ENCODE peak calls at places on chromosomes 6 and 20, in four cellular contexts. One of them, this sample, is unnamed.

GRCh38 chr6:160979063-160979708 is 12.4 kb upstream of the MAP3K4 start:
- DNase-seq in neuronal stem cell: no peak
- DNase-seq in IMR-90: peak
- DNase-seq in H9: no peak
- DNase-seq in this sample: peak

GRCh38 chr20:37539956-37540455 is 12.3 kb upstream of the BLCAP start:
- DNase-seq in neuronal stem cell: no peak
- DNase-seq in IMR-90: no peak
- DNase-seq in H9: no peak
- DNase-seq in this sample: no peak

GRCh38 chr20:52200870-52201269 is 9.3 kb upstream of the ZFP64 start:
- DNase-seq in neuronal stem cell: no peak
- DNase-seq in IMR-90: peak
- DNase-seq in H9: no peak
- DNase-seq in this sample: no peak

GRCh38 chr6:11903645-11904044 is 108.5 kb upstream of the HIVEP1 start:
- DNase-seq in neuronal stem cell: no peak
- DNase-seq in IMR-90: no peak
- DNase-seq in H9: no peak
- DNase-seq in this sample: no peak

GRCh38 chr20:34874094-34874654 is 1.5 kb upstream of the GGT7 start:
- DNase-seq in neuronal stem cell: peak
- DNase-seq in IMR-90: peak
- DNase-seq in H9: peak
- DNase-seq in this sample: peak

GRCh38 chr6:49142422-49143151 is 320.5 kb downstream of the MMUT start:
- DNase-seq in neuronal stem cell: no peak
- DNase-seq in IMR-90: no peak
- DNase-seq in H9: no peak
- DNase-seq in this sample: no peak

GRCh38 chr6:17930321-17930993 is 57.0 kb downstream of the KIF13A start:
- DNase-seq in neuronal stem cell: no peak
- DNase-seq in IMR-90: peak
- DNase-seq in H9: no peak
- DNase-seq in this sample: peak

GRCh38 chr6:4936681-4937041 is 67.2 kb downstream of the RPP40 start:
- DNase-seq in neuronal stem cell: no peak
- DNase-seq in IMR-90: peak
- DNase-seq in H9: no peak
- DNase-seq in this sample: peak

GRCh38 chr6:108946695-108947094 is 98.5 kb downstream of the ARMC2 start:
- DNase-seq in neuronal stem cell: no peak
- DNase-seq in IMR-90: peak
- DNase-seq in H9: no peak
- DNase-seq in this sample: peak

GRCh38 chr6:2715737-2716136 is 35.0 kb downstream of the MYLK4 start:
- DNase-seq in neuronal stem cell: no peak
- DNase-seq in IMR-90: no peak
- DNase-seq in H9: no peak
- DNase-seq in this sample: no peak

GRCh38 chr20:15613530-15613929 is 959.7 kb downstream of the KIF16B start:
- DNase-seq in neuronal stem cell: no peak
- DNase-seq in IMR-90: peak
- DNase-seq in H9: no peak
- DNase-seq in this sample: no peak

GRCh38 chr20:43446361-43446879 is 11.3 kb upstream of the SRSF6 start:
- DNase-seq in neuronal stem cell: no peak
- DNase-seq in IMR-90: no peak
- DNase-seq in H9: no peak
- DNase-seq in this sample: no peak

GRCh38 chr6:170178561-170179477 is 112.1 kb downstream of the DLL1 start:
- DNase-seq in neuronal stem cell: no peak
- DNase-seq in IMR-90: peak
- DNase-seq in H9: peak
- DNase-seq in this sample: no peak

GRCh38 chr6:2839195-2839981 is 2.3 kb downstream of the SERPINB1 start:
- DNase-seq in neuronal stem cell: no peak
- DNase-seq in IMR-90: peak
- DNase-seq in H9: no peak
- DNase-seq in this sample: peak

GRCh38 chr20:33301192-33301930 is 18.3 kb downstream of the BPIFB1 start:
- DNase-seq in neuronal stem cell: no peak
- DNase-seq in IMR-90: no peak
- DNase-seq in H9: no peak
- DNase-seq in this sample: peak

GRCh38 chr20:59455392-59456341 is 148.7 kb upstream of the PHACTR3 start:
- DNase-seq in neuronal stem cell: peak
- DNase-seq in IMR-90: peak
- DNase-seq in H9: no peak
- DNase-seq in this sample: no peak

GRCh38 chr20:47346172-47346571 is 10.3 kb downstream of the ZMYND8 start:
- DNase-seq in neuronal stem cell: no peak
- DNase-seq in IMR-90: no peak
- DNase-seq in H9: no peak
- DNase-seq in this sample: no peak

GRCh38 chr6:39495023-39495422 is 172.5 kb upstream of the KCNK16 start:
- DNase-seq in neuronal stem cell: no peak
- DNase-seq in IMR-90: no peak
- DNase-seq in H9: no peak
- DNase-seq in this sample: peak

GRCh38 chr6:158780963-158781691 is 38.0 kb downstream of the EZR start:
- DNase-seq in neuronal stem cell: no peak
- DNase-seq in IMR-90: no peak
- DNase-seq in H9: no peak
- DNase-seq in this sample: no peak

DNA sequence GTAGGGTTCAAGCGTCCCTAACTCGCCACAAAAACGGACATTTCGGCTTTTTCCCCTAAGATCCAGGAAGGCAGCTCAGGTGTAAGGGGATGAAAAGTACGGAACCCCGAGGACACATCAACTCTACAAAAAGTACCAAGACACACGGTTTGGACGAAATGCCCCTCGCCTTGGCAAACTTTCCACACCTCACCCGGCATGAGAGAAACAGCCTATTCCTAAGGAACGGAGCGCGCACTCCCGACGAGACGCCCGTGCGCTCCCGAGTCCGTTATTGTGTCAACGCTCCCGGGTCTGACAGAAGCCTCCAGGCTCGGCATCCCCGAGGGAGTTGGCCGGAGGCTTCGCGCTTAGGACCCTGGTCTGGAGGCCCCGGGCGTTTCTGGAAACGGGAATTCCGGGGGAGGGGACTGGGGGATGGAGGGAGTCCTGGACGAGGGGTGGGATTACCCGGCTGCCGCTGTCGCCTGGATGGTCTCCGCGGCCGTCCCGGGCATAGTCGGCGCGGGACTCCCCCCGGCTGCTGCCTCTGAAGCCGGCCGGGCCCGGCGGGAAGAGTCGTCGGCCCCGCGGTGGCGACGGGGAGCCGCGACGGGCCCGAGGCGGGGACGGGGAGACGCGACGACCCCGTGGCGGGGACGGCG is 808 bp downstream of the ZNF318 start:
- DNase-seq in neuronal stem cell: peak
- DNase-seq in IMR-90: peak
- DNase-seq in H9: peak
- DNase-seq in this sample: peak
- H3K4ac ChIP-seq in neuronal stem cell: no peak
- H3K4ac ChIP-seq in IMR-90: peak
- H3K4ac ChIP-seq in H9: no peak
- H3K4ac ChIP-seq in this sample: peak

DNA sequence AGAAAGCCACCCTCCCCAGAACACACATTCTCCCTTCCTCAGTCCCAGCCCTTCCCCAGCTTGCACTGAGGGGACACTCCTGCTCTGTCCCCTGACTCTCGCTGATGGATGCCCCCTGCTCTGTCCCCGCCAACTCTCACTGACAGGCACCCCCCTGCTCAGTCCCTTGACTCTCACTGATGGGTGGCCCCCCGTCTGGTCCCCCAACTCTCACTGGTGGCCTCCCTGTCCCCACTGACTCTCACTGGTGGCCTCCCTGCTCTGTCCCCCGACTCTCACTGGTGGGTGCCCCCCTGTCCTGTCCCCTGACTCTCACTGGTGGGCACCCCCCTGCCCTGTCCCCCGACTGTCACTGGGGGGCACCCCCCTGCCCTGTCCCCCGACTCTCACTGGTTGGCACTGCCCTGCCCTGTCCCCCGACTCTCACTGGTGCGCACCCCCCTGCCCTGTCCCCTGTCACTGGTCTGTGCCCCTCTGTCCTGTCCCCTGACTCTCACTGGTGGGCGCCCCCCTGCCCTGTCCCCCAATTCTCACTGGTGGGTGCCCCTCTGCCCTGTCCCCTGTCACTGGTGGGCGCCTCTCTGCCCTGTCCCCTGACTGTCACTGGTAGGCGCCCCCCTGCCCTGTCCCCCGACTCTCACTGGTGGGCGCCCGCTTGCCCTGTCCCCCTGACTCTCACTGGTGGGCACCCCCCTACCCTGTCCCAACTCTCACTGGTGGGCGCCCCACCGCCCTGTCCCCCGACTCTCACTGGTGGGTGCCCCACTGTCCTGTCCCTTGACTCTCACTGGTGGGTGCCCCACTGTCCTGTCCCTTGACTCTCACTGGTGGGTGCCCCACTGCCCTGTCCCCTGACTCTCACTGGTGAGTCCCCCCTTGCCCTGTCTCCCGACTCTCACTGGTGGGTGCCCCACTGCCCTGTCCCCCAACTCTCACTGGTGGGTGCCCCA is 60.9 kb downstream of the GINS1 start:
- DNase-seq in neuronal stem cell: no peak
- DNase-seq in IMR-90: no peak
- DNase-seq in H9: no peak
- DNase-seq in this sample: no peak
- H3K4ac ChIP-seq in neuronal stem cell: no peak
- H3K4ac ChIP-seq in IMR-90: no peak
- H3K4ac ChIP-seq in H9: no peak
- H3K4ac ChIP-seq in this sample: no peak

DNA sequence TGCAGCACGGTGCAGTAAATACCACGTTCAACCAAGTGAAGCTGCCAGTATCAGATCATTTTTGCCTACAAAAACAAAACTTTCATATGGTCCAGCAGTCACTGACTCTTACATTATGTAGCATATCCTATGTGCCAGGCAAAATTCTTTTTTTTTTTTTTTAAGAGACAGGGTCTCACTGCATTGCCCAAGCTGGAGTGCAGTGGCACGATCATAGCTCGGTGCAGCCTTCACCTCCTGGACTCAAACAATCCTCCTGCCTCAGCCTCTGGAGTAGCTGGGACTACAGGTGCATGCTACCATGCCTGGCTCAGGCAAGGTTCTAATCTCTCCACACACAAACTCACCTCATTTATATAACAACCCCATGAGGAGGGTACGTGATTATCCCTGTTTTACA is 208.6 kb upstream of the JARID2 start:
- DNase-seq in neuronal stem cell: no peak
- DNase-seq in IMR-90: no peak
- DNase-seq in H9: no peak
- DNase-seq in this sample: no peak
- H3K4ac ChIP-seq in neuronal stem cell: no peak
- H3K4ac ChIP-seq in IMR-90: no peak
- H3K4ac ChIP-seq in H9: no peak
- H3K4ac ChIP-seq in this sample: no peak

DNA sequence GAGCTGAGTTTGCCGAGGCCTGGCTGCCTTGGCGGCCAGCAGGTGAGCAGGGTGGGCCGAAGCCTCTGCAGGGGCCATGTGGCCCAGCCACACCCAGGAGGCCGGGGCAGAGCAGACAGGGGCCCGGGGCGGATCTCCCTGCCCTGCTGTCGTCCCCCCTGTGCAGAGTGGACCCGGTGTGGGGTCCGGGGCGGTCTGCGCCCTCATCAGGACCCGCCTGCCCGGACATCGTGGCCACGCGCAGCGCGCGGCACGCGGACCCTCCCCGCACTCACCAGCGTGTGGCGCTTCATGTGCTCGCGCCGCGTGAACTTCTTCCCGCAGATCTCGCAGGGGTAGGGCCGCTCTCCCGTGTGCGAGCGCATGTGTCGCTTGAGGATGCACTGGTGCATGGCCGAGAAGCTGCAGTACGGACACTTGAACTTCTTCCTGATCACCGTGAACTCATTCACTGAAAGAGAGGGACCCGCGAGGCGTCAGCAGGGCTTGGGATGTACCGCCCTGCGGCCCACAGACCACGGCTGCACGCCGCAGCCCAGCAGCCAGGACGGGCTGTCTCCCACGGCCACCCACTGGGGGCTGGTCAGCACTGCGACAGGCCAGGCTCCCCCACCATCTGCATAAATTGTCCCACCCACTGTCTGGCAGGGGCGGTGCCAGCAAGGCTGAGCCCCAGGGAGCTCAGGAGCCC is 13.0 kb downstream of the SLC2A4RG start:
- DNase-seq in neuronal stem cell: no peak
- DNase-seq in IMR-90: no peak
- DNase-seq in H9: peak
- DNase-seq in this sample: no peak
- H3K4ac ChIP-seq in neuronal stem cell: no peak
- H3K4ac ChIP-seq in IMR-90: no peak
- H3K4ac ChIP-seq in H9: no peak
- H3K4ac ChIP-seq in this sample: no peak

DNA sequence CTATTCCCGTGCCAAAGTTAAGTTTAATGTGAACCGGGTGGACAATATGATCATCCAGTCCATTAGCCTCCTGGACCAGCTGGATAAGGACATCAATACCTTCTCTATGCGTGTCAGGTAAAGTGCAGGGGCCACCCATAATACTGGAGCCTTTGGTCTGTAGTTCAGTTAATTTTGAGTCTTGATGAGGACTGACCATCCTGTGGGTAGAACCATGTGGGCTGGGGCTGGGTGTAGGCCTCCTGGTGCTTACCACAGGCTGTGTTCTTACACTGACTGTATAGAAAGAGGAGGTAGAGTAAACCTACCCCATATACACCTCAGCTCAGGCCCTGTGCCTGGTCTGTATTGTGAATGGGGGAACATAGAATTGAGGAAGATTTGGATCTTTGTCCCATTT is 2.4 kb downstream of the NOP56 start:
- DNase-seq in neuronal stem cell: no peak
- DNase-seq in IMR-90: no peak
- DNase-seq in H9: no peak
- DNase-seq in this sample: no peak
- H3K4ac ChIP-seq in neuronal stem cell: no peak
- H3K4ac ChIP-seq in IMR-90: no peak
- H3K4ac ChIP-seq in H9: no peak
- H3K4ac ChIP-seq in this sample: no peak

DNA sequence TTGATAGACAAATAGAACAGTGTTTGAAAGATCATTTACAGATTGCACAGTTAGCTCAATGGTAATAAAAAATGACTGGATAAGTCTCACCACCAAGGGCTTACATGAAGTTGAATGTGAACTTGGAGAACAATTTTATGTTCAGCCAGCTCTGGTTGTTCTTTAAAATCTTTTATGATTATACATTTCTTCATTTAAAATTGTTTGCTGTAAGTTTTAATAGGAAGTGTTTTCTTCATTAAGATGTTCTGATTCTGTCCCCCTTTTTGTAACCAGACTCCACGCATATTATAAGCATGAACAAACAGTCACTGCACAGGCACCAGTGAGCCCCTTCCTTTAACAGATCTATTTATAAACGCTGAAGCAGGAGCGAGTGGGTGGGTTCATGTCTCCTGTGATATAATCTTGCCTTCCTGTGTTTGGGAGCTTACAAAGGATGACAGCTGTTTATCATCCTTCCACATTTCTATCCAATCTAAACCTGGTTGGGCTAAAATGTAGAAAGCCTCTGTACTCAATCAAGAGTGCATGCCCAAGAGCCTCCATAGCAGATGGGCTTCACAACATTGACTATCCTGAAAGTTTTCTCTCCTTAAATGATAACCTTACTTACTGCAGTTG is 299.3 kb downstream of the PRL start:
- DNase-seq in neuronal stem cell: no peak
- DNase-seq in IMR-90: peak
- DNase-seq in H9: no peak
- DNase-seq in this sample: peak
- H3K4ac ChIP-seq in neuronal stem cell: no peak
- H3K4ac ChIP-seq in IMR-90: peak
- H3K4ac ChIP-seq in H9: no peak
- H3K4ac ChIP-seq in this sample: no peak

This sample was measured in mesenchymal stem cell.